ENCODE peak calls at places on chromosomes 12 and 14, in four cellular contexts. R, O, Y and F are unnamed samples.

GRCh38 chr14:61127099-61127498 is 146.1 kb downstream of the SLC38A6 start:
- DNase-seq in O (no peak), R (no peak), Y (no peak), F (no peak)

GRCh38 chr12:131713349-131713748 is 2.5 kb downstream of the SFSWAP start:
- DNase-seq in O (no peak), Y (no peak), R (no peak), F (no peak)

GRCh38 chr12:62772556-62772955 is 162.4 kb downstream of the PPM1H start:
- DNase-seq in R (no peak), O (no peak), Y (no peak), F (no peak)

GRCh38 chr12:93380480-93381121 is 2.9 kb downstream of the NUDT4 start:
- DNase-seq in R (no peak), Y (no peak), O (peak; percentile 43), F (peak; percentile 21)

GRCh38 chr12:49580572-49581535 is 12.9 kb upstream of the MCRS1 start:
- DNase-seq in O (peak; percentile 83), Y (peak; percentile 82), R (no peak), F (peak; percentile 84)

GRCh38 chr12:68113644-68114043 is 45.9 kb downstream of the IFNG start:
- DNase-seq in R (no peak), O (no peak), Y (peak; percentile 30), F (peak; percentile 36)

GRCh38 chr14:34912182-34912581 is 37.0 kb upstream of the BAZ1A start:
- DNase-seq in Y (peak; percentile 15), O (peak; percentile 34), R (no peak), F (no peak)

GRCh38 chr14:85512491-85512890 is 17.5 kb upstream of the FLRT2 start:
- DNase-seq in Y (no peak), R (no peak), O (no peak), F (no peak)

GRCh38 chr12:11719678-11720099 is 70.2 kb downstream of the ETV6 start:
- DNase-seq in R (no peak), Y (peak; percentile 8), O (no peak), F (no peak)

GRCh38 chr12:132558861-132559623 is 51.3 kb downstream of the LRCOL1 start:
- DNase-seq in Y (no peak), R (no peak), O (no peak), F (no peak)

GRCh38 chr12:52486166-52487105 is 6.6 kb downstream of the KRT6A start:
- DNase-seq in R (no peak), O (no peak), Y (no peak), F (no peak)

GRCh38 chr14:50067723-50068495 is 48.5 kb downstream of the VCPKMT start:
- DNase-seq in R (no peak), O (peak; percentile 90), Y (no peak), F (no peak)

GRCh38 chr12:131221946-131222249 is 268.2 kb downstream of the ADGRD1 start:
- DNase-seq in O (no peak), R (no peak), Y (no peak), F (no peak)

GRCh38 chr14:78530078-78530477 is 359.9 kb downstream of the NRXN3 start:
- DNase-seq in Y (peak; percentile 44), R (no peak), O (no peak), F (peak; percentile 19)

GRCh38 chr12:107379852-107380567 is 286.7 kb upstream of the CRY1 start:
- DNase-seq in O (peak; percentile 67), Y (no peak), R (no peak), F (peak; percentile 54)

GRCh38 chr12:124555168-124555928 is 12.1 kb downstream of the NCOR2 start:
- DNase-seq in R (no peak), O (no peak), Y (no peak), F (no peak)

GRCh38 chr14:96067985-96068930 is 29.1 kb downstream of the C14orf132 start:
- DNase-seq in Y (no peak), O (no peak), R (no peak), F (no peak)

DNA sequence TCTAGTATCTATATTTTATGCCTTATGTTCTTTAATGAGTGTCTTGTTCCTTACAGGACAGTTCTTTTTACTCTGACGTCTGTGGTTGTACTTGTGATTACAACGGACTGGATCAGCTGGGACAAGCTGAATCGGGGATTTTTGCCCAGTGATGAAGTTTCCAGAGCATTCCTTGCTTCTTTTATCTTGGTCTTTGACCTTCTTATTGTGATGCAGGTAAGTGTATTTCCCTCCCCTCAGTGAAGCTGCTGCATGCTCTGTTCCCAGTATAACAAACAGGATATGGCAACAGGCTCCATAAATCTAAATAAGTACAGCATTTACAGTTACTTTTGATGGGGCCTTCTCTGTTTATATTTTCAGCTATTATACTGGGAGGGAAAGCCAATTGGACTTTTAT is 463.6 kb downstream of the TMEM117 start:
- DNase-seq in O (no peak), Y (no peak), R (no peak), F (no peak)
- TF ChIP-seq TARDBP in O (no peak), Y (no peak), R (no peak), F (no peak)

DNA sequence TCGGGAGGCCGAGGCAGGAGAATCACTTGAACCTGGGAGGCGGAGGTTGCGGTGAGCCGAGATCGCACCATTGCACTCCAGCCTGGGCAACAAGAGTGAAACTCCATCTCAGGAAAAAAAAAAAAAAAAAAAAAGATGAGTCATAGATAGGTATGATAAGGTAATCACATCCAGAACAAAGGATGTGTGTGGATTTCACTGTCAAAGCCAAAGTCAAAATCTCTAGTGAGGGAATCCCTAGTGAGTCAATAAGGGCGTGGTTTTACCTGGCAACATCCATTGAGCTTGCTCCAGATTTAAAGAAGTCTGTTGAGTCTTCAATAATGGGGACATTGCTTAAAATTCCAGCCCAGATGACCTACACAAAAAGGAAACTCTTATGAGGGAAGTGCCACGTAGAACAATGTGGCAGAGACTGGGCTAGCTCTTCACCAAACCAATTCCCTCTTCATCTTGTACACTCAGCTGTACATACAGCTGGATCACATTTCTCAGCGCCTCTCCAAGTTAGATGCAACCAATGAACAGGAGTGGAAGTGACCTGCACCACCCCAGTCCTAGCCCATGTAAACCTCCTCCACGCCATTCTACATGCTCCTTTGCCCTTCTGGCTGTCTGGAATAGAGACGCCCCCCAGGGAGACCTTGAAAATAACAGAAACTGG is 23.4 kb downstream of the ALDH1L2 start:
- DNase-seq in Y (no peak), R (no peak), O (peak; percentile 25), F (no peak)
- TF ChIP-seq TARDBP in Y (no peak), R (no peak), O (no peak), F (no peak)

DNA sequence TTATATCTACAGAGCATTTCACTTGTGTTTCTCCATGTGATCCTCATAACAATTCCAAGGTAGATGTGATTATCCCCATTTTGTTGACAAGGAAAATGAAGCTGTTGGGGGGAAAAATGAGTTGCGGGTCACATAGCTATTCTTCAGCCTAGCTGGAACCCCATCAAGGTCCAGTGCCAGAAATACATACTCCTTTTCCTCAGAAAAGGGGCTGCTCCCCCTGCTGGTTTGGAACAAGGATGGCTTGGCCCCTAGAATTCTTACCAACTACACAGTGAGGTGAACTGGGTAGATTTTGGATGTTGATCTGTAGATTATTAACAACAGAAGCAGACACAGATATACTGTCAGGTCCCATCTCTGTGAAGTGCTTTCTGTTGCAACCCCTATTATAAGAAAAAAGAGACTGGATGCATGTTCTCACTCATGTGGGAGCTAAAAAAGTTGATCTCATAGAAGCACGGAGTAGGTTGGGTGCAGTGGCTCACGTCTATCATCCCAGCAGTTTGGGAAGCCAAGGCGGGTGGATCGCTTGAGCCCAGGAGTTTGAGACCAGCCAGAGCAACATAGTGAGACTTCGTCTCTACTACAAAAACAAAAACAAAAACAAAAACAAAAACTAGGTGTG is 8.9 kb downstream of the IKZF4 start:
- DNase-seq in Y (peak; percentile 75), R (no peak), O (peak; percentile 71), F (peak; percentile 63)
- TF ChIP-seq TARDBP in Y (no peak), R (no peak), O (no peak), F (no peak)

DNA sequence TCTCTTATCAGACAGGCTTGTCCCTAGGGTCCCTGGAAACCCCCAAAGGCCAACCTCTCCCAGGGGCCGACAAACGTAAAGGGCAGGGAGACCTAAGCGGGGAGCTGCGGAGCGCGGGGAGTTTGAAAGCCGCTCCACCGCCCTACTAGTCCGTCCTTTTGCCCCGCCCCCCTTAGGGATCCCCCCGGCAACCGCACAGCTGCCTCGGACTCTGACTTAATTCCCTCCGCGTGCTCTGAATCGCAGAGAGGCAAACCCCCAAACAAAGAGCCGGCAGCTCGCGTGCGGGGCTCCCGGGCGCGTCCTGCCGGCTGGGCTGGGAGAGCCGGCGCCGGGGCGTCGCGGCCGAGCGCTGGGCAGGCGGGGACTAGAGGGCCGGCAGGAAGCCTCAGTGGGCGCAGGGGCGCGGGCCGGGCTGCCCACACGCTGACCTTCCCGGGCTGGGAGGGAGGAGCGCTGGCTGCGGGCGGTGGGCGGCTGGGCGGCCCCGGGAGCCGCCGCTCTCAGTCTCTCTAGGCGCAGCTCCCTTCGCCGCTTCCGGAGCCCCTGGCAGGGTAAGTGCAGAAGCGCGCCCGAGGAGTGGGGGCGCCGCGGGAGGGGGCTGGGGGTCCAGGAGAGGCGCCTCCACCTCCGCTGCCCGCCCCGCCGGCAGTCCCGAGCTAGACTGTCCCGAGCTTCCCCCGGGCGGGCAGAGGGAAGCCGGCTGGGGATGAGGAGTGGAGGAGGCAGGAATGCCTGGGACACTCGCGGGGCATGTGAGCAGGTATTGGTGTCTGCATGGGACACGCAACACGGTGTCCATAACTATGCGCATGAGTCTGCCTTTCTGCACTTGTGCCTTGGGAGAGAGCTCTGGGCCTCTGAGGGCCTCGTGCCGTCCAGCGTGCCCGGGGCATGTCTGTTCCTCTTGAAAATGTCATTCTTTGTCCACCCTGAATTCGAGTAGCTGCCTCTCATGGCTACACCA is at the start of gene TSPAN11:
- DNase-seq in O (no peak), R (no peak), Y (no peak), F (peak; percentile 57)
- TF ChIP-seq TARDBP in O (no peak), R (no peak), Y (no peak), F (no peak)